ENCODE peak calls at places on chromosomes 12 and 14, in five cellular contexts. Y, Q, I, U and F are unnamed samples.

GRCh38 chr14:52266179-52266578 is 1.3 kb upstream of the PTGDR start:
- DNase-seq in Y (no peak), I (no peak), Q (peak; percentile 96), U (no peak), F (peak; percentile 82)

GRCh38 chr14:32329146-32329545 is at the start of gene AKAP6:
- DNase-seq in U (no peak), I (peak; percentile 68), Q (no peak), Y (no peak), F (no peak)

GRCh38 chr12:111557271-111558106 is 41.6 kb downstream of the ATXN2 start:
- DNase-seq in Q (peak; percentile 51), I (no peak), Y (no peak), U (no peak), F (peak; percentile 50)

GRCh38 chr14:88233915-88234314 is 89.2 kb downstream of the KCNK10 start:
- DNase-seq in U (no peak), Q (peak; percentile 14), Y (peak; percentile 17), I (no peak), F (no peak)

GRCh38 chr14:101729382-101729781 is 32.1 kb upstream of the PPP2R5C start:
- DNase-seq in I (no peak), U (no peak), Q (no peak), Y (no peak), F (no peak)

GRCh38 chr14:96911499-96912130 is 114.4 kb downstream of the VRK1 start:
- DNase-seq in Y (no peak), Q (no peak), U (no peak), I (no peak), F (no peak)

GRCh38 chr14:72611506-72611905 is 282.4 kb downstream of the DPF3 start:
- DNase-seq in Y (no peak), Q (no peak), I (no peak), U (no peak), F (no peak)

GRCh38 chr14:59438148-59438766 is 26.9 kb downstream of the GPR135 start:
- DNase-seq in Y (no peak), U (no peak), I (no peak), Q (peak; percentile 91), F (no peak)

GRCh38 chr12:14896477-14897184 is 11.0 kb upstream of the MGP start:
- DNase-seq in Y (no peak), I (no peak), U (no peak), Q (peak; percentile 70), F (no peak)

GRCh38 chr12:100437038-100437841 is 36.4 kb upstream of the NR1H4 start:
- DNase-seq in I (no peak), Y (peak; percentile 56), Q (no peak), U (no peak), F (no peak)

GRCh38 chr12:111447571-111448265 is 42.0 kb downstream of the SH2B3 start:
- DNase-seq in I (no peak), Q (no peak), U (no peak), Y (no peak), F (no peak)